ENCODE peak calls at places on chromosomes 1 and 21, in ten cellular contexts. One of them, this sample, is unnamed.

GRCh38 chr1:232328496-232329102 is 301.3 kb downstream of the SIPA1L2 start:
- DNase-seq in activated T-helper 1 cell treated with Interleukin-2 at 50 U/mL for 16 hours: no peak
- DNase-seq in WTC11: no peak
- DNase-seq in stimulated activated CD8-positive, alpha-beta memory T cell treated with anti-CD3 and anti-CD28 coated beads, Interleukin-4, amount 100 ng/mL, for 24 hours: no peak
- DNase-seq in ELR: no peak
- DNase-seq in Right ventricle myocardium superior: no peak
- DNase-seq in fibroblast of lung: no peak
- DNase-seq in kidney tubule cell: no peak
- DNase-seq in MM.1S: no peak
- DNase-seq in left lung: no peak
- DNase-seq in this sample: no peak

GRCh38 chr1:162847839-162848453 is 13.0 kb downstream of the CCDC190 start:
- DNase-seq in activated T-helper 1 cell treated with Interleukin-2 at 50 U/mL for 16 hours: peak; percentile 59
- DNase-seq in WTC11: peak; percentile 86
- DNase-seq in stimulated activated CD8-positive, alpha-beta memory T cell treated with anti-CD3 and anti-CD28 coated beads, Interleukin-4, amount 100 ng/mL, for 24 hours: peak; percentile 72
- DNase-seq in ELR: peak; percentile 83
- DNase-seq in Right ventricle myocardium superior: peak; percentile 80
- DNase-seq in fibroblast of lung: peak; percentile 86
- DNase-seq in kidney tubule cell: peak; percentile 72
- DNase-seq in MM.1S: peak; percentile 91
- DNase-seq in left lung: peak; percentile 69
- DNase-seq in this sample: peak; percentile 50

GRCh38 chr21:45836694-45837670 is 144.6 kb upstream of the COL6A1 start:
- DNase-seq in activated T-helper 1 cell treated with Interleukin-2 at 50 U/mL for 16 hours: no peak
- DNase-seq in WTC11: no peak
- DNase-seq in stimulated activated CD8-positive, alpha-beta memory T cell treated with anti-CD3 and anti-CD28 coated beads, Interleukin-4, amount 100 ng/mL, for 24 hours: no peak
- DNase-seq in ELR: no peak
- DNase-seq in Right ventricle myocardium superior: no peak
- DNase-seq in fibroblast of lung: peak; percentile 23
- DNase-seq in kidney tubule cell: peak; percentile 3
- DNase-seq in MM.1S: no peak
- DNase-seq in left lung: no peak
- DNase-seq in this sample: no peak

GRCh38 chr1:169765580-169766331 is 29.0 kb downstream of the METTL18 start:
- DNase-seq in activated T-helper 1 cell treated with Interleukin-2 at 50 U/mL for 16 hours: no peak
- DNase-seq in WTC11: no peak
- DNase-seq in stimulated activated CD8-positive, alpha-beta memory T cell treated with anti-CD3 and anti-CD28 coated beads, Interleukin-4, amount 100 ng/mL, for 24 hours: no peak
- DNase-seq in ELR: no peak
- DNase-seq in Right ventricle myocardium superior: no peak
- DNase-seq in fibroblast of lung: no peak
- DNase-seq in kidney tubule cell: no peak
- DNase-seq in MM.1S: no peak
- DNase-seq in left lung: no peak
- DNase-seq in this sample: no peak

GRCh38 chr1:167456926-167457325 is 61.4 kb downstream of the CD247 start:
- DNase-seq in activated T-helper 1 cell treated with Interleukin-2 at 50 U/mL for 16 hours: no peak
- DNase-seq in WTC11: no peak
- DNase-seq in stimulated activated CD8-positive, alpha-beta memory T cell treated with anti-CD3 and anti-CD28 coated beads, Interleukin-4, amount 100 ng/mL, for 24 hours: no peak
- DNase-seq in ELR: no peak
- DNase-seq in Right ventricle myocardium superior: no peak
- DNase-seq in fibroblast of lung: no peak
- DNase-seq in kidney tubule cell: no peak
- DNase-seq in MM.1S: no peak
- DNase-seq in left lung: no peak
- DNase-seq in this sample: no peak

GRCh38 chr1:185170291-185170848 is 13.4 kb downstream of the SWT1 start:
- DNase-seq in activated T-helper 1 cell treated with Interleukin-2 at 50 U/mL for 16 hours: no peak
- DNase-seq in WTC11: peak; percentile 48
- DNase-seq in stimulated activated CD8-positive, alpha-beta memory T cell treated with anti-CD3 and anti-CD28 coated beads, Interleukin-4, amount 100 ng/mL, for 24 hours: no peak
- DNase-seq in ELR: peak; percentile 78
- DNase-seq in Right ventricle myocardium superior: no peak
- DNase-seq in fibroblast of lung: peak; percentile 76
- DNase-seq in kidney tubule cell: peak; percentile 58
- DNase-seq in MM.1S: peak; percentile 76
- DNase-seq in left lung: no peak
- DNase-seq in this sample: no peak

GRCh38 chr1:43366179-43366578 is 1.6 kb downstream of the ELOVL1 start:
- DNase-seq in activated T-helper 1 cell treated with Interleukin-2 at 50 U/mL for 16 hours: no peak
- DNase-seq in WTC11: peak; percentile 69
- DNase-seq in stimulated activated CD8-positive, alpha-beta memory T cell treated with anti-CD3 and anti-CD28 coated beads, Interleukin-4, amount 100 ng/mL, for 24 hours: no peak
- DNase-seq in ELR: no peak
- DNase-seq in Right ventricle myocardium superior: no peak
- DNase-seq in fibroblast of lung: no peak
- DNase-seq in kidney tubule cell: peak; percentile 71
- DNase-seq in MM.1S: no peak
- DNase-seq in left lung: peak; percentile 78
- DNase-seq in this sample: no peak

GRCh38 chr21:27339902-27340301 is 373.0 kb upstream of the ADAMTS5 start:
- DNase-seq in activated T-helper 1 cell treated with Interleukin-2 at 50 U/mL for 16 hours: no peak
- DNase-seq in WTC11: no peak
- DNase-seq in stimulated activated CD8-positive, alpha-beta memory T cell treated with anti-CD3 and anti-CD28 coated beads, Interleukin-4, amount 100 ng/mL, for 24 hours: no peak
- DNase-seq in ELR: no peak
- DNase-seq in Right ventricle myocardium superior: no peak
- DNase-seq in fibroblast of lung: peak; percentile 94
- DNase-seq in kidney tubule cell: no peak
- DNase-seq in MM.1S: no peak
- DNase-seq in left lung: no peak
- DNase-seq in this sample: no peak

GRCh38 chr1:76289692-76290091 is 215.1 kb downstream of the ST6GALNAC3 start:
- DNase-seq in activated T-helper 1 cell treated with Interleukin-2 at 50 U/mL for 16 hours: no peak
- DNase-seq in WTC11: no peak
- DNase-seq in stimulated activated CD8-positive, alpha-beta memory T cell treated with anti-CD3 and anti-CD28 coated beads, Interleukin-4, amount 100 ng/mL, for 24 hours: no peak
- DNase-seq in ELR: no peak
- DNase-seq in Right ventricle myocardium superior: no peak
- DNase-seq in fibroblast of lung: no peak
- DNase-seq in kidney tubule cell: peak; percentile 81
- DNase-seq in MM.1S: no peak
- DNase-seq in left lung: no peak
- DNase-seq in this sample: no peak

GRCh38 chr1:199163277-199164069 is 524.6 kb downstream of the PTPRC start:
- DNase-seq in activated T-helper 1 cell treated with Interleukin-2 at 50 U/mL for 16 hours: no peak
- DNase-seq in WTC11: no peak
- DNase-seq in stimulated activated CD8-positive, alpha-beta memory T cell treated with anti-CD3 and anti-CD28 coated beads, Interleukin-4, amount 100 ng/mL, for 24 hours: no peak
- DNase-seq in ELR: no peak
- DNase-seq in Right ventricle myocardium superior: no peak
- DNase-seq in fibroblast of lung: peak; percentile 26
- DNase-seq in kidney tubule cell: peak; percentile 35
- DNase-seq in MM.1S: no peak
- DNase-seq in left lung: no peak
- DNase-seq in this sample: no peak

GRCh38 chr1:91891969-91892368 is 6.0 kb upstream of the TGFBR3 start:
- DNase-seq in activated T-helper 1 cell treated with Interleukin-2 at 50 U/mL for 16 hours: no peak
- DNase-seq in WTC11: peak; percentile 16
- DNase-seq in stimulated activated CD8-positive, alpha-beta memory T cell treated with anti-CD3 and anti-CD28 coated beads, Interleukin-4, amount 100 ng/mL, for 24 hours: no peak
- DNase-seq in ELR: peak; percentile 86
- DNase-seq in Right ventricle myocardium superior: no peak
- DNase-seq in fibroblast of lung: no peak
- DNase-seq in kidney tubule cell: no peak
- DNase-seq in MM.1S: no peak
- DNase-seq in left lung: no peak
- DNase-seq in this sample: no peak

GRCh38 chr1:197917813-197918646 is 858 bp downstream of the LHX9 start:
- DNase-seq in activated T-helper 1 cell treated with Interleukin-2 at 50 U/mL for 16 hours: no peak
- DNase-seq in WTC11: no peak
- DNase-seq in stimulated activated CD8-positive, alpha-beta memory T cell treated with anti-CD3 and anti-CD28 coated beads, Interleukin-4, amount 100 ng/mL, for 24 hours: no peak
- DNase-seq in ELR: peak; percentile 48
- DNase-seq in Right ventricle myocardium superior: no peak
- DNase-seq in fibroblast of lung: no peak
- DNase-seq in kidney tubule cell: peak; percentile 7
- DNase-seq in MM.1S: peak; percentile 23
- DNase-seq in left lung: no peak
- DNase-seq in this sample: no peak

GRCh38 chr1:192632188-192632587 is 3.8 kb upstream of the RGS13 start:
- DNase-seq in activated T-helper 1 cell treated with Interleukin-2 at 50 U/mL for 16 hours: no peak
- DNase-seq in WTC11: no peak
- DNase-seq in stimulated activated CD8-positive, alpha-beta memory T cell treated with anti-CD3 and anti-CD28 coated beads, Interleukin-4, amount 100 ng/mL, for 24 hours: no peak
- DNase-seq in ELR: no peak
- DNase-seq in Right ventricle myocardium superior: no peak
- DNase-seq in fibroblast of lung: no peak
- DNase-seq in kidney tubule cell: no peak
- DNase-seq in MM.1S: no peak
- DNase-seq in left lung: no peak
- DNase-seq in this sample: no peak

GRCh38 chr1:206713910-206714312 is 29.2 kb downstream of the MAPKAPK2 start:
- DNase-seq in activated T-helper 1 cell treated with Interleukin-2 at 50 U/mL for 16 hours: no peak
- DNase-seq in WTC11: no peak
- DNase-seq in stimulated activated CD8-positive, alpha-beta memory T cell treated with anti-CD3 and anti-CD28 coated beads, Interleukin-4, amount 100 ng/mL, for 24 hours: no peak
- DNase-seq in ELR: peak; percentile 55
- DNase-seq in Right ventricle myocardium superior: no peak
- DNase-seq in fibroblast of lung: peak; percentile 46
- DNase-seq in kidney tubule cell: no peak
- DNase-seq in MM.1S: no peak
- DNase-seq in left lung: no peak
- DNase-seq in this sample: no peak

GRCh38 chr1:194331758-194332157 is 1145.3 kb upstream of the B3GALT2 start:
- DNase-seq in activated T-helper 1 cell treated with Interleukin-2 at 50 U/mL for 16 hours: no peak
- DNase-seq in WTC11: no peak
- DNase-seq in stimulated activated CD8-positive, alpha-beta memory T cell treated with anti-CD3 and anti-CD28 coated beads, Interleukin-4, amount 100 ng/mL, for 24 hours: no peak
- DNase-seq in ELR: peak; percentile 40
- DNase-seq in Right ventricle myocardium superior: no peak
- DNase-seq in fibroblast of lung: peak; percentile 63
- DNase-seq in kidney tubule cell: no peak
- DNase-seq in MM.1S: no peak
- DNase-seq in left lung: no peak
- DNase-seq in this sample: no peak

GRCh38 chr1:201463071-201463552 is 5.9 kb downstream of the PHLDA3 start:
- DNase-seq in activated T-helper 1 cell treated with Interleukin-2 at 50 U/mL for 16 hours: no peak
- DNase-seq in WTC11: no peak
- DNase-seq in stimulated activated CD8-positive, alpha-beta memory T cell treated with anti-CD3 and anti-CD28 coated beads, Interleukin-4, amount 100 ng/mL, for 24 hours: no peak
- DNase-seq in ELR: peak; percentile 56
- DNase-seq in Right ventricle myocardium superior: no peak
- DNase-seq in fibroblast of lung: peak; percentile 49
- DNase-seq in kidney tubule cell: peak; percentile 38
- DNase-seq in MM.1S: no peak
- DNase-seq in left lung: no peak
- DNase-seq in this sample: no peak

GRCh38 chr1:92909321-92909720 is 51.9 kb downstream of the DIPK1A start:
- DNase-seq in activated T-helper 1 cell treated with Interleukin-2 at 50 U/mL for 16 hours: no peak
- DNase-seq in WTC11: no peak
- DNase-seq in stimulated activated CD8-positive, alpha-beta memory T cell treated with anti-CD3 and anti-CD28 coated beads, Interleukin-4, amount 100 ng/mL, for 24 hours: no peak
- DNase-seq in ELR: peak; percentile 98
- DNase-seq in Right ventricle myocardium superior: no peak
- DNase-seq in fibroblast of lung: peak; percentile 83
- DNase-seq in kidney tubule cell: peak; percentile 89
- DNase-seq in MM.1S: no peak
- DNase-seq in left lung: no peak
- DNase-seq in this sample: no peak

GRCh38 chr1:26289158-26290059 is 9.5 kb downstream of the SH3BGRL3 start:
- DNase-seq in activated T-helper 1 cell treated with Interleukin-2 at 50 U/mL for 16 hours: no peak
- DNase-seq in WTC11: no peak
- DNase-seq in stimulated activated CD8-positive, alpha-beta memory T cell treated with anti-CD3 and anti-CD28 coated beads, Interleukin-4, amount 100 ng/mL, for 24 hours: no peak
- DNase-seq in ELR: no peak
- DNase-seq in Right ventricle myocardium superior: peak; percentile 67
- DNase-seq in fibroblast of lung: no peak
- DNase-seq in kidney tubule cell: peak; percentile 63
- DNase-seq in MM.1S: no peak
- DNase-seq in left lung: peak; percentile 69
- DNase-seq in this sample: no peak

GRCh38 chr1:32494196-32494595 is 29.3 kb downstream of the ZBTB8B start:
- DNase-seq in activated T-helper 1 cell treated with Interleukin-2 at 50 U/mL for 16 hours: no peak
- DNase-seq in WTC11: no peak
- DNase-seq in stimulated activated CD8-positive, alpha-beta memory T cell treated with anti-CD3 and anti-CD28 coated beads, Interleukin-4, amount 100 ng/mL, for 24 hours: no peak
- DNase-seq in ELR: no peak
- DNase-seq in Right ventricle myocardium superior: no peak
- DNase-seq in fibroblast of lung: no peak
- DNase-seq in kidney tubule cell: no peak
- DNase-seq in MM.1S: no peak
- DNase-seq in left lung: no peak
- DNase-seq in this sample: no peak

GRCh38 chr1:168918860-168919741 is 187.4 kb upstream of the ATP1B1 start:
- DNase-seq in activated T-helper 1 cell treated with Interleukin-2 at 50 U/mL for 16 hours: no peak
- DNase-seq in WTC11: no peak
- DNase-seq in stimulated activated CD8-positive, alpha-beta memory T cell treated with anti-CD3 and anti-CD28 coated beads, Interleukin-4, amount 100 ng/mL, for 24 hours: no peak
- DNase-seq in ELR: no peak
- DNase-seq in Right ventricle myocardium superior: no peak
- DNase-seq in fibroblast of lung: no peak
- DNase-seq in kidney tubule cell: peak; percentile 30
- DNase-seq in MM.1S: no peak
- DNase-seq in left lung: no peak
- DNase-seq in this sample: no peak

GRCh38 chr21:32090961-32091360 is 187.9 kb downstream of the MIS18A start:
- DNase-seq in activated T-helper 1 cell treated with Interleukin-2 at 50 U/mL for 16 hours: no peak
- DNase-seq in WTC11: no peak
- DNase-seq in stimulated activated CD8-positive, alpha-beta memory T cell treated with anti-CD3 and anti-CD28 coated beads, Interleukin-4, amount 100 ng/mL, for 24 hours: no peak
- DNase-seq in ELR: no peak
- DNase-seq in Right ventricle myocardium superior: no peak
- DNase-seq in fibroblast of lung: no peak
- DNase-seq in kidney tubule cell: no peak
- DNase-seq in MM.1S: no peak
- DNase-seq in left lung: no peak
- DNase-seq in this sample: no peak

GRCh38 chr1:64623750-64624445 is 121.0 kb upstream of the RAVER2 start:
- DNase-seq in activated T-helper 1 cell treated with Interleukin-2 at 50 U/mL for 16 hours: no peak
- DNase-seq in WTC11: no peak
- DNase-seq in stimulated activated CD8-positive, alpha-beta memory T cell treated with anti-CD3 and anti-CD28 coated beads, Interleukin-4, amount 100 ng/mL, for 24 hours: no peak
- DNase-seq in ELR: peak; percentile 71
- DNase-seq in Right ventricle myocardium superior: no peak
- DNase-seq in fibroblast of lung: peak; percentile 6
- DNase-seq in kidney tubule cell: peak; percentile 98
- DNase-seq in MM.1S: no peak
- DNase-seq in left lung: no peak
- DNase-seq in this sample: no peak

GRCh38 chr1:1344672-1345361 is 4.4 kb downstream of the DVL1 start:
- DNase-seq in activated T-helper 1 cell treated with Interleukin-2 at 50 U/mL for 16 hours: peak; percentile 20
- DNase-seq in WTC11: peak; percentile 52
- DNase-seq in stimulated activated CD8-positive, alpha-beta memory T cell treated with anti-CD3 and anti-CD28 coated beads, Interleukin-4, amount 100 ng/mL, for 24 hours: peak; percentile 41
- DNase-seq in ELR: peak; percentile 97
- DNase-seq in Right ventricle myocardium superior: no peak
- DNase-seq in fibroblast of lung: peak; percentile 50
- DNase-seq in kidney tubule cell: peak; percentile 95
- DNase-seq in MM.1S: no peak
- DNase-seq in left lung: peak; percentile 71
- DNase-seq in this sample: no peak

GRCh38 chr1:231039161-231040018 is 664 bp downstream of the FAM89A start:
- DNase-seq in activated T-helper 1 cell treated with Interleukin-2 at 50 U/mL for 16 hours: peak; percentile 7
- DNase-seq in WTC11: peak; percentile 48
- DNase-seq in stimulated activated CD8-positive, alpha-beta memory T cell treated with anti-CD3 and anti-CD28 coated beads, Interleukin-4, amount 100 ng/mL, for 24 hours: no peak
- DNase-seq in ELR: peak; percentile 40
- DNase-seq in Right ventricle myocardium superior: peak; percentile 49
- DNase-seq in fibroblast of lung: peak; percentile 41
- DNase-seq in kidney tubule cell: peak; percentile 26
- DNase-seq in MM.1S: peak; percentile 42
- DNase-seq in left lung: peak; percentile 44
- DNase-seq in this sample: no peak

GRCh38 chr21:44592446-44593365 is at the start of gene KRTAP10-6:
- DNase-seq in activated T-helper 1 cell treated with Interleukin-2 at 50 U/mL for 16 hours: no peak
- DNase-seq in WTC11: no peak
- DNase-seq in stimulated activated CD8-positive, alpha-beta memory T cell treated with anti-CD3 and anti-CD28 coated beads, Interleukin-4, amount 100 ng/mL, for 24 hours: no peak
- DNase-seq in ELR: no peak
- DNase-seq in Right ventricle myocardium superior: no peak
- DNase-seq in fibroblast of lung: no peak
- DNase-seq in kidney tubule cell: no peak
- DNase-seq in MM.1S: no peak
- DNase-seq in left lung: no peak
- DNase-seq in this sample: no peak

GRCh38 chr21:36415375-36415774 is 30.2 kb downstream of the CHAF1B start:
- DNase-seq in activated T-helper 1 cell treated with Interleukin-2 at 50 U/mL for 16 hours: no peak
- DNase-seq in WTC11: no peak
- DNase-seq in stimulated activated CD8-positive, alpha-beta memory T cell treated with anti-CD3 and anti-CD28 coated beads, Interleukin-4, amount 100 ng/mL, for 24 hours: no peak
- DNase-seq in ELR: no peak
- DNase-seq in Right ventricle myocardium superior: no peak
- DNase-seq in fibroblast of lung: no peak
- DNase-seq in kidney tubule cell: no peak
- DNase-seq in MM.1S: no peak
- DNase-seq in left lung: no peak
- DNase-seq in this sample: no peak

This sample was measured in effector memory CD4-positive, alpha-beta T cell.